ENCODE peak calls at places on chromosomes 16 and 17, in nine cellular contexts. Z is Peyer's patch, S is A549, D is esophagus squamous epithelium, T is uterus, Q is IMR-90, E is ovary, L is heart left ventricle, J is tibial nerve. W is an unnamed sample.

GRCh38 chr17:49817993-49818392 is 29.5 kb downstream of the KAT7 start:
- DNase-seq in D (no peak), J (no peak), Q (no peak), E (no peak), Z (no peak), L (no peak), T (no peak), S (no peak), W (no peak)

GRCh38 chr16:78134944-78135619 is 35.6 kb downstream of the WWOX start:
- DNase-seq in E (no peak), S (no peak), J (no peak), Z (no peak), L (no peak), Q (no peak), T (no peak), D (no peak), W (no peak)

GRCh38 chr16:11079657-11080187 is 135.4 kb downstream of the CLEC16A start:
- DNase-seq in Q (peak; percentile 98), J (no peak), D (no peak), Z (no peak), S (no peak), L (peak; percentile 19), T (no peak), E (no peak), W (no peak)

GRCh38 chr16:4511441-4512082 is 27.0 kb downstream of the CDIP1 start:
- DNase-seq in T (no peak), Z (peak; percentile 72), S (peak; percentile 80), L (peak; percentile 73), E (no peak), J (no peak), D (no peak), Q (peak; percentile 39), W (no peak)

GRCh38 chr16:67833035-67833417 is 9.1 kb upstream of the THAP11 start:
- DNase-seq in E (no peak), J (no peak), Q (peak; percentile 80), D (no peak), Z (no peak), S (no peak), T (no peak), L (no peak), W (no peak)

GRCh38 chr17:18026408-18026776 is 12.6 kb downstream of the ATPAF2 start:
- DNase-seq in D (no peak), T (no peak), Q (peak; percentile 81), J (no peak), S (no peak), Z (no peak), L (peak; percentile 80), E (no peak), W (peak; percentile 66)

GRCh38 chr16:85436636-85437160 is 176.4 kb upstream of the GSE1 start:
- DNase-seq in E (peak; percentile 81), Q (no peak), J (no peak), Z (peak; percentile 87), L (no peak), S (no peak), T (peak; percentile 83), D (no peak), W (no peak)

GRCh38 chr16:19274178-19274797 is 11.2 kb upstream of the CLEC19A start:
- DNase-seq in E (no peak), J (no peak), S (no peak), Z (no peak), L (no peak), Q (no peak), T (no peak), D (no peak), W (no peak)

GRCh38 chr17:31371511-31372097 is 19.9 kb upstream of the RAB11FIP4 start:
- DNase-seq in T (no peak), S (no peak), D (no peak), Z (no peak), Q (peak; percentile 73), L (no peak), J (no peak), E (no peak), W (no peak)

GRCh38 chr17:78001182-78001581 is 42.7 kb downstream of the TNRC6C start:
- DNase-seq in Z (no peak), S (no peak), L (no peak), T (no peak), D (no peak), Q (peak; percentile 19), J (no peak), E (no peak), W (no peak)

GRCh38 chr17:69713815-69714214 is 299.3 kb downstream of the MAP2K6 start:
- DNase-seq in L (no peak), Q (no peak), S (no peak), D (no peak), Z (no peak), J (no peak), T (no peak), E (no peak), W (no peak)

GRCh38 chr17:78862073-78863023 is 21.7 kb upstream of the USP36 start:
- DNase-seq in D (no peak), Z (no peak), S (peak; percentile 87), L (peak; percentile 82), E (peak; percentile 90), T (peak; percentile 94), Q (peak; percentile 98), J (peak; percentile 79), W (no peak)

GRCh38 chr17:47928415-47928814 is 13.0 kb upstream of the PNPO start:
- DNase-seq in T (no peak), L (no peak), Z (no peak), Q (no peak), J (no peak), S (no peak), E (no peak), D (no peak), W (no peak)

GRCh38 chr16:80274576-80275191 is 266.1 kb upstream of the DYNLRB2 start:
- DNase-seq in L (no peak), E (no peak), J (no peak), Q (peak; percentile 81), Z (no peak), S (no peak), D (no peak), T (no peak), W (no peak)

GRCh38 chr17:57966246-57966645 is 11.0 kb upstream of the CUEDC1 start:
- DNase-seq in L (no peak), Z (no peak), Q (no peak), D (no peak), E (no peak), T (no peak), J (no peak), S (no peak), W (no peak)

GRCh38 chr17:7667616-7668406 is 17.1 kb downstream of the ATP1B2 start:
- DNase-seq in L (no peak), Z (no peak), Q (no peak), T (no peak), S (no peak), D (no peak), E (no peak), J (no peak), W (no peak)

GRCh38 chr16:12228607-12229499 is 252.3 kb downstream of the SNX29 start:
- DNase-seq in Q (peak; percentile 71), T (peak; percentile 28), D (no peak), Z (peak; percentile 84), S (peak; percentile 57), J (no peak), L (peak; percentile 34), E (peak; percentile 35), W (peak; percentile 56)

GRCh38 chr16:74682556-74682955 is 15.9 kb upstream of the RFWD3 start:
- DNase-seq in E (no peak), Q (no peak), D (no peak), Z (no peak), J (no peak), T (no peak), S (no peak), L (no peak), W (no peak)
- H3K27ac ChIP-seq in E (no peak overlapping the region), Q (no peak overlapping the region), D (no peak overlapping the region), Z (no peak overlapping the region), J (no peak overlapping the region), T (no peak overlapping the region), S (no peak overlapping the region), L (no peak overlapping the region), W (no peak overlapping the region)

DNA sequence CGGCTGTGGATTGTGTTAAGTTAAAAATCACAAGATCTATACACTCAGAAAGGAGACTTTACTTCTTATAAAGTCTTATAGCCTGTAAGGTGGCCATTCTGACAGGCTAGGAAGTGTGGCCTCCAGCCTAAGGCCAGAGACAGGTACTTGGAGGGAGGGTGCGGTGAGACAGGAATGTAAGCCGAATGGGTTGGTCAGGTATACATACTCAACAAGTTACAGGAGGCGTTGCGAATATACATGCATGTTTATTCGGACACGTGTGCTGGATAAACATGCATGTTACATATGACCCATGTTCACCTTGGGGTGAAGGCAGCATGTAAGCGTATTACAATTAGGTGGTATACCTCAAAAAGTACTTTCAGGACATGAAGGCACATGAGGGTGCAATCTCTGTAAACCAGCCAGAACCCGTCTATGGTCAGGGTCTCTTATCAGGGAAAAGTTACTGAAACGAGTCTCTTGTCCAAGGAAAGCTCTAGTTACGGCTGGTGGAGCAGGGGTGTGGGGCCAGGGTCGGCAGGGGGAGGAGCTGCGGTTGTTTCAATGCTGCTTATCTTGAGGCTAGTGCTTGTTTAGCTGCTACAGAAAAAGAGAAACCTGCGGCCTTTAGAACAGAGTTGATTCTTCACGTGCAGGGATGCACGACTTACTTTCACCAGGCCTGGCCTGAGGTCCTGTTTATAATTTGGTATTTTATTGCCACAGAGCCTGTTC is 16.5 kb upstream of the CSNK1D start:
- DNase-seq in Z (no peak), E (no peak), L (no peak), D (no peak), T (no peak), Q (no peak), J (no peak), S (no peak), W (no peak)
- TF ChIP-seq POLR2A in Z (no peak), E (no peak), L (no peak), D (no peak), T (no peak), Q (no peak), J (no peak), S (peak; percentile 4), W (no peak)

GRCh38 chr16:70711211-70711978 is 25.5 kb upstream of the MTSS2 start:
- DNase-seq in S (no peak), L (no peak), J (no peak), T (no peak), D (no peak), Q (no peak), Z (no peak), E (no peak), W (peak; percentile 61)
- H3K27ac ChIP-seq in S (peak overlapping the region; percentile 92), L (no peak overlapping the region), J (no peak overlapping the region), T (peak overlapping the region; percentile 94), D (peak overlapping the region; percentile 15), Q (no peak overlapping the region), Z (no peak overlapping the region), E (no peak overlapping the region), W (peak overlapping the region; percentile 84)

DNA sequence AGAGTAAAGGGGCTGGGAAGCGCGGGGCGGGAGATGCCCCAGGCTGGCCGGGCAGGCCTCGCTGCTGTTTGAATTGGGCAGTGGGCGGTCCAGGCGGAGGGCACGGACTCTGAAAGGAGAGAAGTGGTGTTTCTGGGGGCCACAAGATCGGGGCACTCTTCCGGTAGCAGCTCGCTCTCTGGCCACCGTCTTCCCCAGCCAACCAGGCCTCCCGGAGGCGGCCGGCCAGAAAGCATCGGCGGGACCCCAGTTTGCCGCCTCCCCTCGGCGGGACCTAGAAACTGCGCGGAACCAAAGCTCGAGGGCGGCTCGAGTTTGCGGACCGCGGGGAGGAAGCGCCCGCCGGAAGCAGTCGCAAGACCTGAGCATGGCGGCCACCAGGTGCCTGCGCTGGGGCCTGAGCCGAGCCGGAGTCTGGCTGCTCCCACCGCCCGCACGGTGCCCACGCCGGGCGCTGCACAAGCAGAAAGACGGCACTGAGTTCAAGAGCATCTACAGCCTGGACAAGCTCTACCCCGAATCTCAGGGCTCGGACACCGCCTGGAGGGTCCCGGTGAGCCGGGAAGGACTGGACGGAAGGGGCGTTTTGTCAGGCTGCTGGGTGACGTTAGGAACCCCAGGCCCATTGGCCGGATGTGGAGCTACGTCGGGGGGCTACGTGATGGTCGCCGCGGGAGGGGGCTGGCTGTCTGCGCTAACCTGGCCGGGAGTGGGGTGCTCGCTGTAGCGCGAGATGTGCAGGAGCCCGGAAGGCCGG is at the start of gene MRPL58:
- DNase-seq in T (peak; percentile 76), L (peak; percentile 87), E (peak; percentile 79), Q (peak; percentile 83), D (no peak), S (peak; percentile 95), J (peak; percentile 53), Z (peak; percentile 87), W (peak; percentile 84)
- TF ChIP-seq POLR2A in T (peak; percentile 45), L (no peak), E (peak; percentile 36), Q (peak; percentile 81), D (no peak), S (peak; percentile 79), J (peak; percentile 44), Z (no peak), W (peak; percentile 52)

W was measured in right lobe of liver.